ENCODE peak calls at places on chromosome 3, in six cellular contexts. Y is cardiac fibroblast; A is SK-N-SH; O is neural crest cell; Z is CD8-positive, alpha-beta T cell; V is breast epithelium. N is an unnamed sample.

GRCh38 chr3:16249336-16249735 is 15.4 kb downstream of the DPH3 start:
- DNase-seq in Y (peak; percentile 48), A (peak; percentile 37), V (no peak), O (peak; percentile 29), Z (no peak), N (peak; percentile 27)

GRCh38 chr3:122665226-122665786 is 15.3 kb upstream of the PARP14 start:
- DNase-seq in Z (no peak), Y (no peak), V (no peak), O (no peak), A (peak; percentile 30), N (no peak)

GRCh38 chr3:127629462-127630403 is 748 bp downstream of the PODXL2 start:
- DNase-seq in Z (peak; percentile 62), V (no peak), O (no peak), Y (no peak), A (peak; percentile 54), N (no peak)

GRCh38 chr3:183123891-183124290 is 24.6 kb upstream of the MCCC1 start:
- DNase-seq in Y (no peak), V (no peak), A (no peak), Z (no peak), O (no peak), N (no peak)

GRCh38 chr3:78978037-78978436 is 789.8 kb downstream of the ROBO1 start:
- DNase-seq in O (no peak), A (no peak), V (no peak), Y (peak; percentile 46), Z (no peak), N (no peak)

GRCh38 chr3:136350557-136350956 is 100.4 kb downstream of the PCCB start:
- DNase-seq in A (no peak), O (no peak), V (no peak), Y (peak; percentile 82), Z (no peak), N (no peak)

GRCh38 chr3:72335458-72336050 is 512.7 kb downstream of the SHQ1 start:
- DNase-seq in O (no peak), V (no peak), Z (no peak), Y (peak; percentile 54), A (no peak), N (no peak)

GRCh38 chr3:148848410-148848809 is 16.7 kb upstream of the CPA3 start:
- DNase-seq in Z (no peak), A (no peak), V (no peak), Y (no peak), O (no peak), N (no peak)

GRCh38 chr3:8893001-8893400 is 70.3 kb downstream of the RAD18 start:
- DNase-seq in V (no peak), A (no peak), Y (no peak), Z (no peak), O (no peak), N (no peak)

GRCh38 chr3:160016972-160017371 is 28.3 kb downstream of the IL12A start:
- DNase-seq in Y (peak; percentile 41), A (no peak), Z (no peak), O (no peak), V (no peak), N (peak; percentile 46)

GRCh38 chr3:142051351-142051750 is 98.0 kb downstream of the TFDP2 start:
- DNase-seq in V (no peak), Y (no peak), A (no peak), O (no peak), Z (no peak), N (no peak)

DNA sequence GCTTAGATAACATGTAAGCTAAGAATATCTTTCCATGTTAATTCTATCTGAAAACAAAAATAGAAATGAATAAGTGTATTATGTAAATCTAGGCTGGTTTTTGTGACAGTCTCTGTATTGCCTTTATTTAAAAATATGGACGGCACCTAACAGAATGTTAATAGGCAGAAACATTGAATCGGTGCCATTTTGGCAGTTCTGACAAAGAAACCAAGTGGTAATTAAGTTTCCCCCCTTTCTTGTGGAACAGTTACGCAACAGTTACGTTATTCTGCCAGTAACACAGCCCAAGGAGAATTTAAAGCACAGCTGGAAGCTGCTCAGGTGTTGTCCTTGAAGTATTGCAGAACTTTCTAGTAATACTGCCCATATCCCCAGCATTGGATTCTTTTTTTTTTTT is 21.5 kb downstream of the LARS2 start:
- DNase-seq in V (no peak), Z (no peak), A (no peak), O (no peak), Y (peak; percentile 47), N (no peak)
- TF ChIP-seq CTCF in V (no peak), Z (no peak), A (no peak), O (no peak), Y (no peak), N (no peak)

DNA sequence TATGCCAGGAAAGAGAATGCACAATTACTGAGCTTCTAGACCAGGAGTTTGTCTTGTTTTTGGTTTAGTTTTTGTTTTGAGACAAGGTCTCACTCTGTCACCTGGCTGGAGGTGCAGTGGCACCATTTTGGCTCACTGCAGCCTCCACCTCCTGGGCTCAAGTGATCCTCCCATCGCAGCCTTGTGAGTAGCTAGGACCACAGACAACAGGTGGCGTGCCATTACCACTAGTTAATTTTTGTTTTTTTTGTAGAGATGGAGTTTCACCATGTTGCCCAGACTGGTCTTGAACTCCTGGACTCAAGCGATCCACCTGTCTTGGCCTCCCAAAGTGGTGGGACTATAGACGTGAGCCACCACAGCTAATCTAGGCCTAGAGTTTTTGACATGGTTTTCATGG is 104.4 kb upstream of the CCDC54 start:
- DNase-seq in Y (no peak), V (no peak), O (no peak), A (no peak), Z (no peak), N (peak; percentile 13)
- TF ChIP-seq CTCF in Y (no peak), V (no peak), O (no peak), A (no peak), Z (no peak), N (no peak)

DNA sequence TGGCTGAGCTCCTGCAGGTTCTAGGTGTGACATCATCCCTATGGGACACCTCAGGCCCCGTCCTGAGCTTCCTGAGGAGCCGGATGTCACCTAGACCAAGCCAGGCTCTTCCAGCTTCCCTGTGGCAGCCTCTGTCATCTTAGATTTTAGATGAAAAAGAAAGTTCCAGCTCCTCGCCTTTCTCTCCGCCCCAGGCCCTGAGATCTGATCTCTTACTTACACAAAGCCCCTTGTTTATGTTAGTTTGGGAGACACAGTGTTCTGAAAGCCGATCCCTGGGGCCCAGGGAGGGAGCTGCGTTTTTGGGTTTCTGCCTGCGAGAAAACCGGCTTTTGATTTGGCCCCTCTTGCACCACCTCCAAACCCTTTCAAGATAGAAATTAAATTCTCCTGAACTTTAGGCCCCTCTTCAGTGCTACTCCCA is 40.2 kb upstream of the FAM107A start:
- DNase-seq in A (no peak), Y (peak; percentile 24), Z (no peak), O (no peak), V (peak; percentile 59), N (no peak)
- TF ChIP-seq CTCF in A (no peak), Y (no peak), Z (no peak), O (no peak), V (no peak), N (no peak)

GRCh38 chr3:186467969-186468368 is 76.2 kb downstream of the CRYGS start:
- DNase-seq in Z (no peak), A (no peak), O (no peak), V (no peak), Y (no peak), N (no peak)

GRCh38 chr3:186461141-186461540 is 83.0 kb downstream of the CRYGS start:
- DNase-seq in A (no peak), V (no peak), Y (peak; percentile 28), Z (no peak), O (no peak), N (no peak)

GRCh38 chr3:186466391-186466974 is 77.7 kb downstream of the CRYGS start:
- DNase-seq in Z (no peak), A (no peak), V (no peak), Y (peak; percentile 56), O (no peak), N (no peak)

GRCh38 chr3:186465508-186465907 is 78.7 kb downstream of the CRYGS start:
- DNase-seq in Y (no peak), V (no peak), Z (no peak), A (no peak), O (no peak), N (no peak)

DNA sequence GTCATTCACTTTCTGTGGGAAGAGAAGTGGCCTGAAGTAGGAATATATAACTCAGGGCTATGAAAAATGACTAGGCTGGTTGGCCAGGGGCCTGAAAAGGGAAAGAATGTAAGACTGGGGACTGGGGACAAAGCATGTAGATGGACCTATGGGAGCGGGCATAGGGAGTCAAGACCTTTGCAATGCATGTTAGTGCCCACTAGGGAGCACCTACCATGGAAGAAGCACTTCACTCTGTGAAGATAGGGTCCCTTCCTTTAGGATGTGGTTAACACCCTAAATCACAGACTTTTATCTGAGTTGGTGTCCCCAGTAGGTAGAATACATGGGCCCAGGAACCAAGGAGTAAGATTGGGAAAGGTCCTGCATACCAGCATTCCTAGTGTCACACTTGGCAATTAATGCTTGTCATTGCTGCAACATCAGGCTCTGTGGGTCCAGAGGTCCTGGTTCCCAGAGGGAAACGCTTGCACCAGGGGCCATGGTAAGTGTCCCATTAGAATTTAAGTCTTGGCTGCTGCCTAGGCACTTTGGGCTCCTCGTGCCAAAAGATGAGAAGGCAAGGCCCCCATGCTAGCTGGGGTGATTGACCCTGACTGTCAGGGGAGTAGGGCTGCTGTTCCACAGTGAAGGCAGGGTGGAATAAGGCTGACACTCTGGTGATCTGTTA is 79.6 kb downstream of the CRYGS start:
- DNase-seq in O (no peak), Y (no peak), Z (no peak), A (no peak), V (no peak), N (no peak)
- TF ChIP-seq CTCF in O (no peak), Y (no peak), Z (no peak), A (no peak), V (no peak), N (no peak)

GRCh38 chr3:100954199-100954935 is 38.9 kb downstream of the ABI3BP start:
- DNase-seq in Z (no peak), Y (no peak), A (no peak), O (no peak), V (no peak), N (no peak)
- TF ChIP-seq CTCF in Z (no peak), Y (no peak), A (no peak), O (no peak), V (no peak), N (no peak)

N was measured in Calu3.